ENCODE peak calls at places on chromosomes 11 and 22, in five cellular contexts. One of them, this sample, is unnamed.

GRCh38 chr22:45491841-45492240 is 10.8 kb upstream of the FBLN1 start:
- DNase-seq in DMS79: no peak
- DNase-seq in left lung: no peak
- DNase-seq in ACHN: no peak
- DNase-seq in stomach: no peak
- DNase-seq in this sample: no peak

GRCh38 chr22:49774046-49774445 is 53.6 kb downstream of the BRD1 start:
- DNase-seq in DMS79: no peak
- DNase-seq in left lung: peak
- DNase-seq in ACHN: no peak
- DNase-seq in stomach: no peak
- DNase-seq in this sample: no peak

GRCh38 chr11:121534131-121535093 is 81.6 kb upstream of the SORL1-AS1 start:
- DNase-seq in DMS79: peak
- DNase-seq in left lung: no peak
- DNase-seq in ACHN: no peak
- DNase-seq in stomach: peak
- DNase-seq in this sample: no peak

GRCh38 chr11:112453601-112454577 is 193.2 kb upstream of the PLET1 start:
- DNase-seq in DMS79: no peak
- DNase-seq in left lung: no peak
- DNase-seq in ACHN: peak
- DNase-seq in stomach: peak
- DNase-seq in this sample: no peak

GRCh38 chr22:43658823-43659222 is 153.3 kb downstream of the EFCAB6 start:
- DNase-seq in DMS79: no peak
- DNase-seq in left lung: no peak
- DNase-seq in ACHN: no peak
- DNase-seq in stomach: no peak
- DNase-seq in this sample: no peak

GRCh38 chr22:45149671-45150070 is 14.1 kb upstream of the NUP50 start:
- DNase-seq in DMS79: no peak
- DNase-seq in left lung: no peak
- DNase-seq in ACHN: no peak
- DNase-seq in stomach: no peak
- DNase-seq in this sample: no peak

GRCh38 chr11:44726278-44727113 is at the start of gene TSPAN18:
- DNase-seq in DMS79: no peak
- DNase-seq in left lung: no peak
- DNase-seq in ACHN: no peak
- DNase-seq in stomach: no peak
- DNase-seq in this sample: no peak

GRCh38 chr11:111945198-111945597 is 8.1 kb downstream of the DIXDC1 start:
- DNase-seq in DMS79: no peak
- DNase-seq in left lung: no peak
- DNase-seq in ACHN: peak
- DNase-seq in stomach: no peak
- DNase-seq in this sample: no peak

GRCh38 chr11:133712235-133712634 is 133.1 kb downstream of the SPATA19 start:
- DNase-seq in DMS79: no peak
- DNase-seq in left lung: no peak
- DNase-seq in ACHN: no peak
- DNase-seq in stomach: no peak
- DNase-seq in this sample: no peak

GRCh38 chr11:129930306-129930705 is 34.9 kb upstream of the NFRKB start:
- DNase-seq in DMS79: no peak
- DNase-seq in left lung: no peak
- DNase-seq in ACHN: peak
- DNase-seq in stomach: no peak
- DNase-seq in this sample: no peak

This sample was measured in stimulated activated CD8-positive, alpha-beta memory T cell treated with anti-CD3 and anti-CD28 coated beads, Interleukin-4, amount 100 ng/mL, for 4 hours.